ENCODE peak calls at places on chromosomes 6 and 20, in nine cellular contexts. A is osteocyte; J is BE2C; B is AG08395; Q is A673; N is GM04503; R is AG10803; X is activated T-cell treated with anti-CD3 and anti-CD28 coated beads, Interleukin-2, amount 50 U/mL, for 4 hours; Y is HEK293T. W is an unnamed sample.

GRCh38 chr6:149493697-149494334 is 9.0 kb upstream of the ZC3H12D start:
- DNase-seq in N (no peak), J (no peak), B (no peak), X (no peak), Y (no peak), A (no peak), Q (no peak), R (no peak), W (no peak)

GRCh38 chr20:8144282-8145245 is 12.5 kb downstream of the PLCB1 start:
- DNase-seq in Y (no peak), A (no peak), Q (peak; percentile 94), N (peak; percentile 82), X (no peak), B (peak; percentile 74), R (peak; percentile 93), J (no peak), W (no peak)

GRCh38 chr6:34595332-34596090 is 39.4 kb upstream of the SPDEF start:
- DNase-seq in R (peak; percentile 40), Q (no peak), J (no peak), Y (no peak), X (no peak), N (no peak), B (peak; percentile 24), A (no peak), W (no peak)

GRCh38 chr6:96832780-96833179 is 4.5 kb downstream of the GPR63 start:
- DNase-seq in X (no peak), Y (no peak), R (no peak), B (no peak), Q (no peak), A (no peak), N (no peak), J (no peak), W (no peak)

GRCh38 chr6:33205172-33206026 is 944 bp downstream of the HSD17B8 start:
- DNase-seq in J (no peak), Q (no peak), A (no peak), R (peak; percentile 27), Y (no peak), B (no peak), X (peak; percentile 18), N (peak; percentile 26), W (peak; percentile 51)

GRCh38 chr6:15842718-15843117 is 179.9 kb upstream of the DTNBP1 start:
- DNase-seq in B (peak; percentile 20), Q (no peak), J (no peak), X (no peak), Y (no peak), N (no peak), A (no peak), R (peak; percentile 20), W (no peak)

GRCh38 chr6:36414481-36414880 is 27.0 kb upstream of the ETV7 start:
- DNase-seq in X (no peak), R (peak; percentile 53), A (no peak), J (no peak), Q (no peak), N (no peak), B (peak; percentile 22), Y (no peak), W (no peak)

GRCh38 chr6:21559238-21559637 is 34.3 kb upstream of the SOX4 start:
- DNase-seq in Y (no peak), Q (no peak), A (no peak), N (no peak), R (no peak), B (no peak), X (no peak), J (no peak), W (no peak)

GRCh38 chr6:15504581-15505350 is 158.1 kb downstream of the DTNBP1 start:
- DNase-seq in B (peak; percentile 86), A (peak; percentile 96), N (peak; percentile 98), Y (no peak), Q (peak; percentile 95), R (peak; percentile 98), J (peak; percentile 62), X (no peak), W (no peak)

GRCh38 chr6:8645212-8645611 is 209.9 kb upstream of the SLC35B3 start:
- DNase-seq in A (no peak), N (no peak), Y (no peak), B (no peak), Q (no peak), R (no peak), J (no peak), X (no peak), W (no peak)

GRCh38 chr20:34883809-34884208 is 7.4 kb downstream of the ACSS2 start:
- DNase-seq in X (no peak), N (no peak), B (no peak), J (no peak), A (no peak), Q (no peak), Y (no peak), R (no peak), W (no peak)

GRCh38 chr6:37516076-37516919 is 16.6 kb upstream of the CCDC167 start:
- DNase-seq in A (no peak), X (peak; percentile 82), R (no peak), Q (no peak), B (no peak), J (peak; percentile 86), Y (no peak), N (no peak), W (no peak)

GRCh38 chr6:166415306-166415705 is 32.6 kb upstream of the MPC1 start:
- DNase-seq in Q (no peak), B (no peak), J (no peak), Y (no peak), A (no peak), X (no peak), R (no peak), N (no peak), W (no peak)

GRCh38 chr6:87718662-87719433 is 16.8 kb upstream of the AKIRIN2 start:
- DNase-seq in J (no peak), N (no peak), B (peak; percentile 29), X (no peak), R (peak; percentile 35), A (no peak), Y (no peak), Q (no peak), W (no peak)

GRCh38 chr6:169490830-169491229 is 211.0 kb downstream of the WDR27 start:
- DNase-seq in Y (no peak), N (no peak), A (no peak), R (peak; percentile 38), Q (no peak), X (no peak), J (no peak), B (peak; percentile 41), W (no peak)

GRCh38 chr6:108074057-108074358 is 533 bp downstream of the OSTM1 start:
- DNase-seq in R (no peak), Y (no peak), X (no peak), J (no peak), N (no peak), B (no peak), A (no peak), Q (no peak), W (no peak)

GRCh38 chr6:33621396-33622388 is 570 bp downstream of the ITPR3 start:
- DNase-seq in R (peak; percentile 39), Y (no peak), X (peak; percentile 58), A (no peak), N (no peak), B (peak; percentile 51), Q (peak; percentile 40), J (no peak), W (no peak)

GRCh38 chr20:37990571-37991151 is 42.6 kb downstream of the TTI1 start:
- DNase-seq in A (no peak), B (peak; percentile 83), Y (no peak), X (no peak), N (no peak), Q (no peak), R (peak; percentile 79), J (peak; percentile 56), W (peak; percentile 89)

GRCh38 chr6:42618686-42619085 is 54.9 kb downstream of the UBR2 start:
- DNase-seq in B (peak; percentile 56), X (no peak), Q (no peak), A (no peak), N (peak; percentile 59), Y (no peak), R (peak; percentile 95), J (no peak), W (no peak)

GRCh38 chr20:41232971-41233926 is 84.3 kb downstream of the ZHX3 start:
- DNase-seq in A (no peak), N (peak; percentile 77), B (peak; percentile 90), J (no peak), Y (no peak), Q (no peak), R (peak; percentile 97), X (no peak), W (peak; percentile 22)

W was measured in erythroblast.